ENCODE peak calls at places on chromosome 15, in eight cellular contexts. A is PC-9; I is left lung; N is putamen; Q is left ventricle myocardium inferior; E is NCI-H526 treated with DMSO at 0.1 percent for 48 hours; J is stimulated activated CD4-positive, alpha-beta T cell treated with anti-CD3 and anti-CD28 coated beads, Interleukin-2, amount 100 ng/mL, for 48 hours; L is activated effector memory CD4-positive, alpha-beta T cell treated with anti-CD3 and anti-CD28 coated beads, Interleukin-2, amount 50 U/mL, for 16 hours. Y is an unnamed sample.

GRCh38 chr15:42270996-42271395 is 2.0 kb upstream of the GANC start:
- DNase-seq in Q (no peak), A (no peak), E (no peak), N (no peak), J (no peak), L (no peak), I (no peak), Y (no peak)

GRCh38 chr15:70262171-70262570 is 164.5 kb upstream of the TLE3 start:
- DNase-seq in J (no peak), N (no peak), L (no peak), A (no peak), I (no peak), E (no peak), Q (no peak), Y (no peak)

GRCh38 chr15:71237456-71238188 is 122.4 kb downstream of the THSD4 start:
- DNase-seq in N (peak; percentile 25), I (no peak), Q (peak; percentile 83), J (no peak), A (peak; percentile 52), L (no peak), E (no peak), Y (no peak)

GRCh38 chr15:25848325-25848724 is 14.8 kb downstream of the ATP10A start:
- DNase-seq in L (no peak), E (no peak), N (no peak), Q (no peak), A (no peak), I (no peak), J (no peak), Y (no peak)

GRCh38 chr15:68376447-68377060 is 55.4 kb downstream of the ITGA11 start:
- DNase-seq in I (no peak), A (no peak), N (no peak), L (peak; percentile 21), Q (no peak), J (no peak), E (no peak), Y (no peak)

GRCh38 chr15:31292391-31293020 is 34.1 kb upstream of the KLF13 start:
- DNase-seq in J (no peak), A (no peak), Q (no peak), L (peak; percentile 34), I (no peak), N (peak; percentile 88), E (no peak), Y (no peak)

GRCh38 chr15:71083349-71083748 is 31.9 kb upstream of the THSD4 start:
- DNase-seq in Q (peak; percentile 36), L (no peak), N (no peak), A (no peak), E (no peak), I (no peak), J (no peak), Y (no peak)

GRCh38 chr15:65233651-65234050 is 22.4 kb upstream of the CILP start:
- DNase-seq in L (no peak), A (no peak), N (no peak), I (no peak), E (no peak), Q (no peak), J (no peak), Y (no peak)

GRCh38 chr15:93141373-93141790 is 52.4 kb upstream of the RGMA start:
- DNase-seq in E (no peak), Q (no peak), I (no peak), A (no peak), L (peak; percentile 67), N (no peak), J (no peak), Y (no peak)

GRCh38 chr15:36177590-36178281 is 401.7 kb upstream of the CDIN1 start:
- DNase-seq in J (no peak), A (no peak), N (no peak), L (no peak), Q (no peak), I (no peak), E (peak; percentile 57), Y (no peak)

GRCh38 chr15:64233299-64233698 is 70.5 kb upstream of the PPIB start:
- DNase-seq in J (no peak), A (no peak), N (no peak), E (no peak), Q (no peak), I (no peak), L (no peak), Y (no peak)

GRCh38 chr15:23073890-23074631 is 34.7 kb upstream of the TUBGCP5 start:
- DNase-seq in I (no peak), A (peak; percentile 4), Q (no peak), N (peak; percentile 72), E (no peak), J (no peak), L (no peak), Y (no peak)

GRCh38 chr15:52626671-52627369 is 52.4 kb downstream of the ATOSA start:
- DNase-seq in J (no peak), Q (no peak), N (no peak), A (no peak), E (no peak), I (no peak), L (no peak), Y (no peak)

GRCh38 chr15:40333922-40334492 is 6.7 kb downstream of the CCDC9B start:
- DNase-seq in E (no peak), L (no peak), A (no peak), J (no peak), I (peak; percentile 87), Q (peak; percentile 78), N (peak; percentile 54), Y (peak; percentile 24)

GRCh38 chr15:74449643-74450205 is 11.2 kb downstream of the UBL7 start:
- DNase-seq in L (peak; percentile 39), J (no peak), N (no peak), I (no peak), Q (no peak), A (no peak), E (no peak), Y (peak; percentile 41)

GRCh38 chr15:42031211-42031915 is 10.5 kb upstream of the PLA2G4E start:
- DNase-seq in E (no peak), I (no peak), A (no peak), N (no peak), L (no peak), Q (no peak), J (no peak), Y (no peak)

GRCh38 chr15:83486363-83486762 is 39.2 kb downstream of the SH3GL3 start:
- DNase-seq in E (no peak), L (no peak), J (no peak), I (no peak), N (no peak), Q (no peak), A (no peak), Y (no peak)

GRCh38 chr15:62165029-62165792 is at the start of gene C2CD4B:
- DNase-seq in N (no peak), A (peak; percentile 14), E (no peak), J (peak; percentile 13), Q (peak; percentile 68), I (peak; percentile 86), L (peak; percentile 72), Y (peak; percentile 29)

GRCh38 chr15:69852482-69853275 is 245.0 kb downstream of the TLE3 start:
- DNase-seq in I (no peak), Q (no peak), A (peak; percentile 22), J (no peak), N (no peak), E (no peak), L (no peak), Y (no peak)

GRCh38 chr15:66039117-66039860 is 170.0 kb downstream of the RAB11A start:
- DNase-seq in L (no peak), J (no peak), E (no peak), I (no peak), N (no peak), Q (no peak), A (peak; percentile 48), Y (peak; percentile 62)

GRCh38 chr15:36254446-36254845 is 325.0 kb upstream of the CDIN1 start:
- DNase-seq in J (no peak), N (no peak), A (no peak), L (no peak), I (no peak), E (no peak), Q (no peak), Y (no peak)

GRCh38 chr15:49415638-49416037 is 7.4 kb upstream of the FGF7 start:
- DNase-seq in I (no peak), J (no peak), Q (no peak), L (no peak), A (no peak), E (no peak), N (no peak), Y (no peak)

GRCh38 chr15:68794869-68795268 is 25.8 kb downstream of the ANP32A start:
- DNase-seq in J (no peak), N (peak; percentile 60), L (no peak), E (no peak), I (no peak), A (no peak), Q (no peak), Y (no peak)

Y was measured in trophoblast cell.